ENCODE peak calls at places on chromosomes 5 and 9, in ten cellular contexts. J is Peyer's patch, L is stomach, R is endothelial cell of umbilical vein, M is epithelial cell of esophagus, B is sigmoid colon, O is tibial artery, U is mucosa of descending colon, Z is lower lobe of right lung, N is fibroblast of villous mesenchyme. D is an unnamed sample.

GRCh38 chr9:93052791-93053540 is 5.5 kb upstream of the SUSD3 start:
- DNase-seq in O (no peak), M (no peak), Z (peak), N (no peak), L (no peak), R (no peak), J (no peak), B (no peak), U (no peak), D (no peak)

GRCh38 chr5:168611163-168611562 is 32.0 kb upstream of the PANK3 start:
- DNase-seq in M (no peak), N (no peak), L (no peak), B (no peak), U (no peak), Z (no peak), O (no peak), J (no peak), R (no peak), D (no peak)

GRCh38 chr9:116572095-116572748 is 114.9 kb upstream of the TRIM32 start:
- DNase-seq in J (peak), N (peak), B (peak), Z (peak), M (peak), R (peak), L (peak), O (peak), U (peak), D (peak)

GRCh38 chr5:159286420-159287035 is 23.4 kb downstream of the UBLCP1 start:
- DNase-seq in J (no peak), M (peak), Z (no peak), B (no peak), N (peak), L (no peak), R (peak), U (no peak), O (no peak), D (no peak)

GRCh38 chr9:38008168-38009034 is 60.6 kb downstream of the SHB start:
- DNase-seq in N (peak), L (peak), R (peak), M (peak), J (peak), O (no peak), U (no peak), B (no peak), Z (peak), D (no peak)

GRCh38 chr5:134465856-134466240 is 54.2 kb upstream of the CDKN2AIPNL start:
- DNase-seq in J (peak), N (peak), U (peak), L (peak), Z (peak), M (peak), O (peak), B (peak), R (peak), D (peak)

GRCh38 chr5:142501890-142502289 is 177.1 kb upstream of the SPRY4 start:
- DNase-seq in R (no peak), B (no peak), L (no peak), N (no peak), J (no peak), U (no peak), O (no peak), M (no peak), Z (no peak), D (no peak)

GRCh38 chr5:135547590-135548254 is 12.0 kb upstream of the NEUROG1 start:
- DNase-seq in N (no peak), R (no peak), J (no peak), Z (no peak), O (no peak), M (no peak), L (no peak), B (no peak), U (no peak), D (no peak)

GRCh38 chr9:69768716-69769115 is 8.9 kb upstream of the PTAR1 start:
- DNase-seq in L (no peak), U (no peak), M (no peak), B (no peak), O (no peak), J (no peak), N (no peak), Z (no peak), R (no peak), D (no peak)

GRCh38 chr9:133715866-133716563 is 22.1 kb downstream of the SARDH start:
- DNase-seq in O (peak), Z (no peak), N (peak), R (no peak), B (peak), J (no peak), M (no peak), U (no peak), L (no peak), D (no peak)

GRCh38 chr5:165079389-165079788 is 1574.0 kb downstream of the MAT2B start:
- DNase-seq in Z (no peak), N (no peak), U (no peak), J (no peak), L (no peak), B (no peak), M (no peak), O (no peak), R (no peak), D (no peak)

DNA sequence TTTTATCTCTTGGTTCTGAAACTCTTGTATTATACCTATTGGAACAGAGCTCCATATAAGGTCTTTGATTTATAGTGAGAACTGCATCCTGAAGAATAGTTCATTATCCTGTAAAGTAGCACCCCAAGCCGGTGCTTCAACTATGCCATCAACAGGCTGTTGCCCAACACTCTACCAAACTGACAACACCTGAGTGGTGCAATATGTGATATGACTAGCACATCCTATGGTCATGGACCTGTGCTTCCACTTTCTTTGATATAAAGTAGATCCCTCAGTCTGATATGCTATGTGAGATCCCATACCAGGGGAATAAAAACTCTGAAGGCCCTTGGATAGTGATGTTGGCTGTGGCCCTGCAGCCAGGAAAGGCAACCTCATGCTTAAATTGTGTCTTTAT is 15.8 kb downstream of the CSF2 start:
- DNase-seq in B (no peak), M (peak), O (peak), Z (no peak), N (no peak), J (no peak), R (no peak), U (no peak), L (no peak), D (no peak)
- TF ChIP-seq CTCF in B (no peak), M (no peak), O (no peak), Z (no peak), N (no peak), J (no peak), R (no peak), U (no peak), L (no peak), D (no peak)

DNA sequence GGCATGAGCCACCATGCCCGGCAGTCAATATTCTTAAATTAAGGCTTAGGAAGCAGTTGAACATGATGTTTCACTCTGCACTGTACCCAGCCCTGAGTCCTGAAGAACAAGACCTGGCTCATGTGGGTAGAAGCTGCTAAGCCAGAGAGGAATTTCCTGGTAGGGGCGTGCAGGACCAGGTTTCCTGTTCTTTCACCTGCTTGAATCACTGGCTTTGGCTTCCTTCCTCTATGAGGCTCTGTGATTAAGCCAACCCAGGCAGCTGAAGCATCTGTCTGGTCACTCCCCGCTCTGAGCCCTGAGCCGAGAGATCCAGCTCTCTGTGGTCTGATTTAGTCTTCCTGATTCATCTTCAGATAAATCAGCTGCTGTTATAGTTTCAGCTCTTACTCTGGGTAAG is 29.1 kb downstream of the CFAP77 start:
- DNase-seq in L (no peak), R (no peak), U (no peak), O (no peak), N (no peak), M (peak), B (no peak), J (no peak), Z (no peak), D (no peak)
- H3K4me3 ChIP-seq in L (no peak), R (no peak), U (no peak), O (no peak), N (no peak), M (no peak), B (no peak), J (no peak), Z (no peak), D (no peak)

GRCh38 chr5:140175367-140176027 is 509 bp downstream of the CYSTM1 start:
- DNase-seq in R (peak), J (peak), Z (peak), O (peak), M (peak), L (peak), B (peak), N (peak), U (peak), D (peak)

GRCh38 chr5:140172473-140172872 is 2.5 kb upstream of the CYSTM1 start:
- DNase-seq in L (no peak), J (no peak), U (no peak), B (no peak), Z (no peak), M (no peak), N (no peak), R (no peak), O (no peak), D (no peak)

GRCh38 chr5:140176028-140176382 is 1.0 kb downstream of the CYSTM1 start:
- DNase-seq in B (no peak), L (no peak), O (no peak), J (no peak), M (no peak), R (no peak), N (no peak), Z (no peak), U (no peak), D (no peak)

GRCh38 chr5:140174014-140174413 is 974 bp upstream of the CYSTM1 start:
- DNase-seq in R (no peak), J (no peak), U (no peak), M (no peak), Z (no peak), N (no peak), B (no peak), O (no peak), L (no peak), D (no peak)

GRCh38 chr5:140174472-140175366 is at the start of gene CYSTM1:
- DNase-seq in J (peak), N (peak), O (peak), B (peak), U (peak), Z (peak), M (peak), L (peak), R (peak), D (peak)
- TF ChIP-seq CTCF in J (no peak), N (no peak), O (no peak), B (no peak), U (no peak), Z (no peak), M (no peak), L (no peak), R (no peak), D (no peak)

GRCh38 chr5:32278403-32278802 is 34.3 kb downstream of the MTMR12 start:
- DNase-seq in Z (no peak), N (peak), L (no peak), O (no peak), B (no peak), U (no peak), M (peak), J (no peak), R (no peak), D (no peak)

GRCh38 chr5:32282633-32283032 is 30.1 kb downstream of the MTMR12 start:
- DNase-seq in U (no peak), L (no peak), O (no peak), J (no peak), M (no peak), Z (no peak), B (no peak), R (no peak), N (no peak), D (no peak)

GRCh38 chr5:32279786-32280185 is 33.0 kb downstream of the MTMR12 start:
- DNase-seq in M (no peak), J (no peak), R (no peak), L (no peak), U (no peak), B (no peak), N (no peak), Z (no peak), O (no peak), D (no peak)

GRCh38 chr5:32279223-32279622 is 33.5 kb downstream of the MTMR12 start:
- DNase-seq in N (no peak), L (no peak), U (no peak), R (no peak), M (no peak), O (no peak), Z (no peak), J (no peak), B (no peak), D (no peak)

DNA sequence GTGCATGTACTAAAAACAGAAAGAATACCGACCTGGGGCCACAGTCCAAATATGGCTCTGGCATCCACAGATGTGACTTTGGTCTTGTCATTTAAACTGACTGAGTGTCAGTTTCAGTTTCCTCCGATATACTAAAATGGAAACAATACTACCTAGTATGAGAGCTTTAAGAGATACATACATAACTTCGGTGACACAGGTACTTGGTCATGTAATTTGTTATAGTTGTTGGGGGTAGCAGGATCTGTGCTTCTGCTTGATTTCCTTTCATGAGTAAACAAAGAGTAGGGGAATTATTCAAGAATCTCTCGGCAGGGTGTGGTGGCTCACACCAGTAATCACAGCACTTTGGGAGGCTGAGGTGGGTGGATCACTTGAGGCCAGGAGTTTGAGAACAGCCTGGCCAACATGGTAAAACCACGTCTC is 32.1 kb downstream of the MTMR12 start:
- DNase-seq in R (no peak), B (no peak), M (no peak), L (no peak), N (no peak), U (no peak), Z (no peak), J (no peak), O (no peak), D (no peak)
- H3K4me3 ChIP-seq in R (no peak), B (no peak), M (no peak), L (no peak), N (no peak), U (no peak), Z (no peak), J (no peak), O (no peak), D (no peak)

DNA sequence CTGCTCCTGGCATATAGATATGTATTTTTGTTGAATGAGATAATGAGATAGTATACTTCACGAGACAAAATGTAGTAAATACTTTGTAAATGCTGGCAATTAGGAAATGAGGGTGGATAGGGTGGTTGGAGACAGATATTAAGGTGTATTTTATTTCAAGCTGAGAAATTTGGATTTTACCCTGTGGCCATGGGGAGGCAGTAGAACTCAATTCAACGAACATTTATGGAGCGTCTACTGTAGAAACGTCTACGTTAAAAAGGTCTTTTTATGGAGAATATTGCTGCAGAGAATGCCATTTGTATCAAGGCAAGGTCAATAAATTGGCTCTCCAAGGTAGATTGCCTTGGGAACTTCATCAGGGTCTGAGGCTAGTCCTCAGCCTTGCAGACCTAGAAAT is 21.5 kb upstream of the RALGPS1 start:
- DNase-seq in L (no peak), B (no peak), M (no peak), O (no peak), Z (no peak), J (no peak), U (no peak), R (no peak), N (no peak), D (no peak)
- TF ChIP-seq CTCF in L (no peak), B (no peak), M (peak), O (no peak), Z (peak), J (no peak), U (no peak), R (peak), N (no peak), D (no peak)

GRCh38 chr5:138649316-138649720 is 74.1 kb upstream of the HSPA9 start:
- DNase-seq in U (no peak), R (no peak), Z (no peak), L (no peak), B (no peak), O (no peak), M (no peak), N (no peak), J (no peak), D (no peak)
- H3K4me3 ChIP-seq in U (no peak), R (no peak), Z (no peak), L (no peak), B (no peak), O (no peak), M (no peak), N (no peak), J (no peak), D (no peak)

DNA sequence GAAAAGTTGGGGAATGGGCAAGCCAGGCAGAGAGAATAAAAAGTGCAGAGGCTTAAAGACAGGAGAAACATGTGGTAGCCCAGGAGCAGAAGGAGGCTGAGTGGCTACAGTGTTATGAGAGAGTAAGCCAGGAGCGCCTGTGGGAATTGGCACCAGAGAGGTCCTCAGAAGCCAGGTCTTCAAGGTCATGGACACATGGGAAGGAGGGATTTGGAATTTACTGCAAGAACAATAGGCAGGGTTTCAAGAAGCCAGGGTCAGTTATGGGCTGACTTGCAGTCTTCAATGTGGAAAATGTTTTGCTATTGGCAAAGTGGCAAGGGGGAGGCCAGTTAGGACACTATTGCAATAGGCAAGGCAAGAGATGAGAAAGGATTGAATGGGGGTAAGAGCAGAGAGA is 29.3 kb downstream of the ERAP1 start:
- DNase-seq in Z (no peak), R (no peak), J (no peak), M (no peak), U (no peak), L (no peak), B (peak), N (no peak), O (no peak), D (no peak)
- TF ChIP-seq CTCF in Z (no peak), R (no peak), J (no peak), M (no peak), U (no peak), L (no peak), B (no peak), N (no peak), O (no peak), D (no peak)

GRCh38 chr9:81037889-81038288 is 651.5 kb downstream of the TLE1 start:
- DNase-seq in M (no peak), R (no peak), Z (no peak), J (no peak), L (no peak), O (no peak), U (no peak), B (no peak), N (no peak), D (no peak)

GRCh38 chr9:81035601-81036000 is 653.7 kb downstream of the TLE1 start:
- DNase-seq in Z (no peak), B (no peak), R (no peak), M (no peak), U (no peak), O (no peak), L (no peak), N (no peak), J (no peak), D (no peak)

GRCh38 chr9:81032831-81033230 is 656.5 kb downstream of the TLE1 start:
- DNase-seq in Z (no peak), R (no peak), O (no peak), U (no peak), B (no peak), L (no peak), J (no peak), N (peak), M (no peak), D (no peak)

GRCh38 chr9:81032030-81032572 is 657.2 kb downstream of the TLE1 start:
- DNase-seq in O (peak), R (no peak), J (no peak), M (peak), B (no peak), L (no peak), Z (no peak), N (peak), U (no peak), D (no peak)

DNA sequence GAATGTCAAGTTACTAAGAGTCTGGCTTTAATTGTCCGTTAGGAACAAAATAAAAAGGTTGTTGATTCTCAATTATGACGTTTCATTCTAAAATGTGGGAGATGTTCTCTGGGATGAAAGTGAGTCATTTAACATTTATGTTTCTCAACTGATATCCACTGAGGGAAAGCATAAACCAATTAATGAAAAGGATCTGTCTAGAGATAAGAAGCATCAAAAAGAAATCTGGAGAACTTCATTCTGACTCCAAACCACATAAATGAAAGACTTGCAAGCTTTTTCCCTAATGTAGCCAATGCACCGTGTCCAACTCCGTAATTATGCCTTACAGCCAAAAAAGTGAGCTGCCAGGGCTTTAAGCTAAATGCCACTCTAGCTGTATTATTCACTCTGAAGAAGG is 654.2 kb downstream of the TLE1 start:
- DNase-seq in M (no peak), R (no peak), U (no peak), Z (no peak), O (no peak), J (no peak), N (peak), B (no peak), L (no peak), D (no peak)
- H3K4me3 ChIP-seq in M (no peak), R (no peak), U (no peak), Z (no peak), O (no peak), J (no peak), N (no peak), B (no peak), L (no peak), D (no peak)

DNA sequence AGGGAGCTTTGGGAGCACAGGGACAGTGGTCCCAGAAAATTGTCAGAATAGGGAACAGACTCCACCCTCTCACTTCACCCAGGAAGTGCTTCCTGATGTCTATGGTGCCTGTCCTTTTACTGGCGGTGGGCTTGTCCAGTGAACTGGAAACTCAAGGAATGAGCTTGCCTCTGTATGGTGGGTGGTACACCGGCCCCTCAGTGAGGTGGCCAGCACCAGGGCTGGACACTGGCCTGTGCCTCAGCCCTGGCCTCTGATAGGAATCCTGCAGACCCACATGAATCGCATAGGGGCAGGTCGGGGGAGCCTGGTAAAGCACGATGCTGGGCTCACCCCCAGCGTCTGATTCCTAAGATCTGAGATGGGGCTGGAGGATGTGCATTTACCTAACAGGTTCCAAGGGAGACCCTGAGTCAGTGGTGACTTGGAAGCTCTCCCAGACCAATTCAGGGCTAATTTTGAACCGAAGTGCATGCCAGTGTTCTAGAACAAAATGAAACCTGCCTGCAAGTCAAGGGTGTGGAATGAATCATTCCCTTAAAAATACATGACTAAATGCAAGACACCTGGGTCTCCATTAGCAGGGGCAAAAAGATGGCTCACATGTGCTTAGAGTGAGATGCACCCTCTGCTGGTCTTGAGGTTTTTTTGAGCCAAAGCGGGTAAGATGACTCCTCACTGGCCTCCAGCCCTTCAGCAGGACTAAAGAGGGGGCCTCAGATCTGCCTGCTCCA is 178.3 kb downstream of the HSPA4 start:
- DNase-seq in R (no peak), O (no peak), J (no peak), Z (no peak), L (no peak), U (no peak), M (peak), N (no peak), B (peak), D (peak)
- TF ChIP-seq CTCF in R (no peak), O (no peak), J (no peak), Z (no peak), L (no peak), U (no peak), M (no peak), N (no peak), B (no peak), D (no peak)

D was measured in coronary artery.